ENCODE peak calls at places on chromosomes 2 and 18, in four cellular contexts. One of them, this sample, is unnamed. For H3K36me3, the result is how much of the 10 kb centered on the place peaks cover.

GRCh38 chr2:232891621-232892071 is 21.6 kb downstream of the SNORC start:
- DNase-seq in upper lobe of left lung: no peak
- DNase-seq in ovary: no peak
- DNase-seq in stomach: no peak
- DNase-seq in this sample: no peak

GRCh38 chr2:50951416-50951815 is 80.5 kb downstream of the NRXN1 start:
- DNase-seq in upper lobe of left lung: no peak
- DNase-seq in ovary: no peak
- DNase-seq in stomach: no peak
- DNase-seq in this sample: no peak

GRCh38 chr2:98730053-98730850 is 680 bp downstream of the MGAT4A start:
- DNase-seq in ovary: peak
- DNase-seq in upper lobe of left lung: peak
- DNase-seq in stomach: peak
- DNase-seq in this sample: peak

GRCh38 chr2:109373791-109374547 is 239.8 kb downstream of the SEPTIN10 start:
- DNase-seq in stomach: peak
- DNase-seq in upper lobe of left lung: peak
- DNase-seq in ovary: peak
- DNase-seq in this sample: no peak

GRCh38 chr2:120783371-120783791 is 47.7 kb downstream of the GLI2 start:
- DNase-seq in ovary: no peak
- DNase-seq in stomach: peak
- DNase-seq in upper lobe of left lung: no peak
- DNase-seq in this sample: no peak

GRCh38 chr18:48942554-48943261 is 8.1 kb downstream of the SMAD7 start:
- DNase-seq in stomach: peak
- DNase-seq in ovary: no peak
- DNase-seq in upper lobe of left lung: peak
- DNase-seq in this sample: peak

GRCh38 chr18:27803957-27804356 is 373.0 kb downstream of the CDH2 start:
- DNase-seq in upper lobe of left lung: no peak
- DNase-seq in ovary: no peak
- DNase-seq in stomach: no peak
- DNase-seq in this sample: no peak

GRCh38 chr18:24271381-24272331 is 126.0 kb downstream of the OSBPL1A start:
- DNase-seq in ovary: peak
- DNase-seq in stomach: peak
- DNase-seq in upper lobe of left lung: peak
- DNase-seq in this sample: peak

GRCh38 chr2:209147981-209148380 is 275.9 kb upstream of the MAP2 start:
- DNase-seq in ovary: no peak
- DNase-seq in stomach: no peak
- DNase-seq in upper lobe of left lung: no peak
- DNase-seq in this sample: no peak

DNA sequence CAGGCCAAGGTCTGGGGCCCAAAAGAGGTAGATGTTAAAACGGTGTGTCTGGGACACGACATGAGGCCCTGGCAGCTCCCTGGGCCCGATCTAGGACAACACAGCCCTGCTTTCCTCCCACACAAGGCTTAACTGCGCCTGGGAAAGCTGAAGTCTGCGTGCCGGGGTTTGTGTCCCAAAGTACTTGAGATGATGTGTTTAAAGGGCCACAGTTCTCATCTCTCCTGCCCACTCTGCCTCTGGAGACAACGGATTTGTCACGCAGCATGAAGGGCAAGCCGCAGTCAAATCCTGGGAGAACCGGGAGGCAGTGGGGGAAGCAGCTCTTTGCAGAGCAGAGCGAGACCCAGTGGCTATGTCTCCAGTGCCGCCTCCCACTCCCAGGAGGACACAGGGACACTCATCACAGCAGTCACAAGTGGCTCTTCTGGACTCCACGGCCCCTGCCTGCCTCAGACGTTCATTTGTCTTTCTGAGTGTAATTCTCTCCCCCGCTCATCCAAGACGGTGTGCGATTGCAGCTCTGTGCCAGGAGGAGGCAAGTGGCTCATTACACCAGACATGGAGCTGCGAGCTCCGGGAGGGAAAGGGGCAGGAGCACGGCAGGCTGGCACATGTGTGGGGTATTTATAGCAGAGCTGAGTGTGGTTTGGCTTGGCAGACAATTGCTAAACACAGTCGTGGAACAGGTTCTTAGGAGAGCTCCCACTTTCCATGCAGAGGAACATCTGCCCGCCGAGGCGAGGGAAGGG is 57.7 kb upstream of the SEMA4C start:
- DNase-seq in stomach: peak
- DNase-seq in upper lobe of left lung: peak
- DNase-seq in ovary: peak
- DNase-seq in this sample: no peak
- H3K27ac ChIP-seq in stomach: no peak
- H3K27ac ChIP-seq in upper lobe of left lung: no peak
- H3K27ac ChIP-seq in ovary: no peak
- H3K27ac ChIP-seq in this sample: no peak

GRCh38 chr2:145800201-145801091 is 1280.5 kb upstream of the ZEB2 start:
- DNase-seq in stomach: no peak
- DNase-seq in upper lobe of left lung: no peak
- DNase-seq in ovary: no peak
- DNase-seq in this sample: no peak

GRCh38 chr2:145797692-145798091 is 1277.8 kb upstream of the ZEB2 start:
- DNase-seq in stomach: no peak
- DNase-seq in upper lobe of left lung: no peak
- DNase-seq in ovary: no peak
- DNase-seq in this sample: no peak

GRCh38 chr2:145801210-145801609 is 1281.3 kb upstream of the ZEB2 start:
- DNase-seq in ovary: no peak
- DNase-seq in stomach: no peak
- DNase-seq in upper lobe of left lung: no peak
- DNase-seq in this sample: no peak

GRCh38 chr2:145799595-145800108 is 1279.7 kb upstream of the ZEB2 start:
- DNase-seq in upper lobe of left lung: no peak
- DNase-seq in stomach: no peak
- DNase-seq in ovary: no peak
- DNase-seq in this sample: no peak

GRCh38 chr2:145798419-145798818 is 1278.5 kb upstream of the ZEB2 start:
- DNase-seq in ovary: no peak
- DNase-seq in upper lobe of left lung: no peak
- DNase-seq in stomach: no peak
- DNase-seq in this sample: no peak
- H3K36me3 ChIP-seq in ovary: under half
- H3K36me3 ChIP-seq in upper lobe of left lung: under half
- H3K36me3 ChIP-seq in stomach: under half
- H3K36me3 ChIP-seq in this sample: under half

GRCh38 chr2:210546424-210547223 is 9.8 kb upstream of the CPS1 start:
- DNase-seq in upper lobe of left lung: no peak
- DNase-seq in stomach: no peak
- DNase-seq in ovary: peak
- DNase-seq in this sample: no peak

GRCh38 chr2:210548031-210548430 is 8.4 kb upstream of the CPS1 start:
- DNase-seq in ovary: no peak
- DNase-seq in stomach: no peak
- DNase-seq in upper lobe of left lung: no peak
- DNase-seq in this sample: no peak

GRCh38 chr2:210541280-210541902 is 15.0 kb upstream of the CPS1 start:
- DNase-seq in upper lobe of left lung: no peak
- DNase-seq in ovary: no peak
- DNase-seq in stomach: no peak
- DNase-seq in this sample: no peak

GRCh38 chr2:210544191-210544590 is 12.2 kb upstream of the CPS1 start:
- DNase-seq in ovary: no peak
- DNase-seq in stomach: no peak
- DNase-seq in upper lobe of left lung: no peak
- DNase-seq in this sample: no peak

DNA sequence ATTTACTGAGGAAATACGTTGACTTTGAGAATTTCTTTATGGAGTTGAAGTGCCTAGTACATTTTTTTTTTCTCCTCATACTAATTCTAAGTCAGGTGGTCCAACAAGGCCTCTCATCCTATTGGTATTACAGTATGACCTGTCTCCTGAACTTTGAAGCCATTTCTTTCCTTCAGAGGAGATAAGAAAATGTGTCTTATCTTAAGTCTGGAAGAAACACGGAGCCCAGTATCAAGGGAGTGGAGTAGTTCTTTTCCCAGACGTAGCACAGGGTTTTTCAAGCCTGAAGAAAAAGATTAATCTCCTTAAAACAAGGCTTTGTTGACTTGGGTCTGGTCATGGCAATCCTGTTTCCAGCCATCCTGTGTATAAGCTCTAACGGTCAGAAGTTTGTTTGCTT is 11.6 kb upstream of the CPS1 start:
- DNase-seq in ovary: no peak
- DNase-seq in stomach: no peak
- DNase-seq in upper lobe of left lung: no peak
- DNase-seq in this sample: no peak
- H3K4me3 ChIP-seq in ovary: no peak
- H3K4me3 ChIP-seq in stomach: no peak
- H3K4me3 ChIP-seq in upper lobe of left lung: no peak
- H3K4me3 ChIP-seq in this sample: no peak

GRCh38 chr2:30238143-30238800 is 6.9 kb downstream of the LBH start:
- DNase-seq in stomach: no peak
- DNase-seq in upper lobe of left lung: no peak
- DNase-seq in ovary: no peak
- DNase-seq in this sample: no peak

GRCh38 chr2:30236591-30237245 is 5.4 kb downstream of the LBH start:
- DNase-seq in ovary: no peak
- DNase-seq in stomach: peak
- DNase-seq in upper lobe of left lung: no peak
- DNase-seq in this sample: no peak

GRCh38 chr2:30235859-30236535 is 4.7 kb downstream of the LBH start:
- DNase-seq in stomach: peak
- DNase-seq in upper lobe of left lung: no peak
- DNase-seq in ovary: no peak
- DNase-seq in this sample: no peak

GRCh38 chr2:30239308-30240161 is 8.2 kb downstream of the LBH start:
- DNase-seq in stomach: peak
- DNase-seq in ovary: peak
- DNase-seq in upper lobe of left lung: peak
- DNase-seq in this sample: no peak

DNA sequence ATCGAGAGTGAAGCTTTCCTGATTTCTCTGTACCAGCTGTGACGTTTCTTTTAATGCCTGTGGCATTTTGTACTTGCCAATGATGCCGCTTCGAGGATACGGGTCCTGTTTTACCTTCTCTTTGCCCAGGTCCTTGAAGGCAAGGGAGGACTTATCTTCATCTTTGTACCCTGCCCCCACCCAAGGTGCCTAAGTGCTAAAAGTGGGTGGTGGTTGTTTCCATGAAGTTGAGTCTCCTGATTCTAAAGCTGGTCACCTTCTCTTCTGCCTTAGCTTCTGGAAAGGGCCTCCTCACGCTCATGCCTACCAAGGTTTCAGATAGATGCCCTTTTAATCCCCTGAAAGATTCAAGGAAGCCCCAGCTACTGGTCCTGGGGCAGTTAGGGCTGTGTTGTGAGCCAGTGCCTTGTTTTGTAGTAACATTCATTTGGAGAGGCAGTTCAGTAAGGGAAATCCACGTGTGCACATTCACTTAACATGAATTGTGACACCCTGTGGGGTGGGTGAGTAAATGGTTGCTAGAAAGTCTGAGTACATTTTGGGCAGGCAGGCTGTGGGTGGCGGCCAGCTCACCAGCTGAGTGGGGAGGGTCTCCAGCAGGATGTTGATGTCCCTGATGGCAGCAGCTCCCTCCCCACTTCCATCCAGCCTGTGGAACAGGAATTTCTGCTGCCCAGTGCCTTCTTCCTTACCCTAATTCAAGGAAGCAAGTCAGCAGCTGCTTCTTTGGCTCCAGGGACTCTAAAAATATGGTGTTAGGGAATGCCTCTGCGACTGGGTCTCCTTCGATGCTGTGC is 6.2 kb downstream of the LBH start:
- DNase-seq in upper lobe of left lung: no peak
- DNase-seq in ovary: no peak
- DNase-seq in stomach: no peak
- DNase-seq in this sample: no peak
- H3K27ac ChIP-seq in upper lobe of left lung: peak
- H3K27ac ChIP-seq in ovary: no peak
- H3K27ac ChIP-seq in stomach: peak
- H3K27ac ChIP-seq in this sample: no peak

GRCh38 chr2:110740747-110741349 is 8.5 kb downstream of the ACOXL start:
- DNase-seq in upper lobe of left lung: peak
- DNase-seq in ovary: no peak
- DNase-seq in stomach: no peak
- DNase-seq in this sample: no peak
- H3K36me3 ChIP-seq in upper lobe of left lung: under half
- H3K36me3 ChIP-seq in ovary: under half
- H3K36me3 ChIP-seq in stomach: under half
- H3K36me3 ChIP-seq in this sample: under half

DNA sequence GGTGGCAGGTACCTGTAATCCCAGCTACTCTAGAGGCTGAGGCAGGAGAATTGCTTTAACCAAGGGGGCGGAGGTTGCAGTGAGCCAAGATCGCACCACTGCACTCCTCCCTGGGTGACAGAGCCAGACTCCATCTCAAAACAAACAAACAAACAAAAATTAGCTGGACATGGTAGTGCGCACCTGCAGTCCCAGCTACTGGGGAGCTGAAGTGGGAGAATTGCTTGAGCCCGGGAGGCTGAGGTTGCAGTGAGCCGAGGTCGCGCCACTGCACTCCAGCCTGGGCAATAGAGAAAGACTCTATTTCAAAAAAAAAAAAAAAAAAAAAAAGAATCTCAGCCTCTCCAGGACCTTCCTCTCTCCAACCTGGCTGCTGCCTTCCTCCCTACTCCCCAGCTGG is 20.1 kb downstream of the SRSF7 start:
- DNase-seq in upper lobe of left lung: no peak
- DNase-seq in ovary: no peak
- DNase-seq in stomach: no peak
- DNase-seq in this sample: no peak
- H3K4me3 ChIP-seq in upper lobe of left lung: no peak
- H3K4me3 ChIP-seq in ovary: no peak
- H3K4me3 ChIP-seq in stomach: no peak
- H3K4me3 ChIP-seq in this sample: no peak

GRCh38 chr2:96527990-96528679 is 8.4 kb upstream of the ARID5A start:
- DNase-seq in stomach: no peak
- DNase-seq in ovary: peak
- DNase-seq in upper lobe of left lung: peak
- DNase-seq in this sample: no peak
- H3K27ac ChIP-seq in stomach: peak
- H3K27ac ChIP-seq in ovary: peak
- H3K27ac ChIP-seq in upper lobe of left lung: peak
- H3K27ac ChIP-seq in this sample: peak